ENCODE peak calls at places on chromosomes 4 and X, in nine cellular contexts. Z is A549, M is MCF 10A, R is GM10248, X is endothelial cell, J is choroid plexus epithelial cell, H is right atrium auricular region, G is progenitor cell of endocrine pancreas, N is cardiac fibroblast. Q is an unnamed sample.

GRCh38 chrX:23497919-23498318 is 163.3 kb downstream of the PTCHD1 start:
- DNase-seq in Z (no peak), M (no peak), R (no peak), X (no peak), J (no peak), H (no peak), G (no peak), N (no peak), Q (no peak)

GRCh38 chrX:149992918-149993317 is 54.6 kb upstream of the EOLA2 start:
- DNase-seq in Z (no peak), M (no peak), R (no peak), X (no peak), J (no peak), H (no peak), G (no peak), N (no peak), Q (no peak)

GRCh38 chrX:124986284-124986683 is 333.4 kb upstream of the TEX13C start:
- DNase-seq in Z (no peak), M (no peak), R (no peak), X (no peak), J (no peak), H (no peak), G (no peak), N (no peak), Q (no peak)

GRCh38 chr4:28973591-28974350 is 1746.4 kb upstream of the PCDH7 start:
- DNase-seq in Z (no peak), M (peak; percentile 52), R (no peak), X (no peak), J (peak; percentile 1), H (no peak), G (no peak), N (no peak), Q (no peak)

GRCh38 chr4:80029364-80029763 is 43.7 kb downstream of the ANTXR2 start:
- DNase-seq in Z (no peak), M (peak; percentile 19), R (no peak), X (no peak), J (no peak), H (no peak), G (no peak), N (no peak), Q (no peak)

GRCh38 chr4:152357206-152357605 is 178.7 kb downstream of the FBXW7 start:
- DNase-seq in Z (peak; percentile 30), M (peak; percentile 66), R (no peak), X (no peak), J (peak; percentile 74), H (no peak), G (no peak), N (peak; percentile 42), Q (no peak)

GRCh38 chrX:129359269-129359668 is 164.0 kb downstream of the SMARCA1 start:
- DNase-seq in Z (no peak), M (peak; percentile 11), R (no peak), X (no peak), J (peak; percentile 9), H (no peak), G (no peak), N (no peak), Q (no peak)

GRCh38 chrX:71107762-71108360 is 1.3 kb upstream of the CXorf65 start:
- DNase-seq in Z (no peak), M (no peak), R (no peak), X (no peak), J (no peak), H (no peak), G (no peak), N (no peak), Q (no peak)

GRCh38 chr4:186168750-186169149 is 22.6 kb upstream of the CYP4V2 start:
- DNase-seq in Z (no peak), M (no peak), R (no peak), X (no peak), J (no peak), H (no peak), G (no peak), N (no peak), Q (no peak)

GRCh38 chr4:183396187-183396738 is 48.2 kb upstream of the CDKN2AIP start:
- DNase-seq in Z (no peak), M (no peak), R (no peak), X (no peak), J (peak; percentile 5), H (no peak), G (no peak), N (no peak), Q (no peak)

GRCh38 chr4:183154701-183155391 is 55.8 kb downstream of the WWC2 start:
- DNase-seq in Z (no peak), M (no peak), R (no peak), X (no peak), J (peak; percentile 67), H (no peak), G (no peak), N (no peak), Q (peak; percentile 25)

GRCh38 chrX:149286940-149287349 is 218.2 kb downstream of the IDS start:
- DNase-seq in Z (peak; percentile 38), M (peak; percentile 65), R (peak; percentile 34), X (peak; percentile 38), J (peak; percentile 70), H (no peak), G (peak; percentile 24), N (peak; percentile 61), Q (peak; percentile 43)

GRCh38 chrX:139844163-139844562 is 88.7 kb downstream of the ATP11C start:
- DNase-seq in Z (no peak), M (no peak), R (peak; percentile 20), X (no peak), J (no peak), H (no peak), G (no peak), N (no peak), Q (no peak)

GRCh38 chr4:159206427-159206871 is 103.6 kb downstream of the RAPGEF2 start:
- DNase-seq in Z (no peak), M (no peak), R (peak; percentile 46), X (no peak), J (peak; percentile 52), H (no peak), G (no peak), N (no peak), Q (no peak)

GRCh38 chr4:148152868-148153630 is 289.2 kb downstream of the NR3C2 start:
- DNase-seq in Z (no peak), M (peak; percentile 6), R (no peak), X (no peak), J (peak; percentile 33), H (no peak), G (no peak), N (peak; percentile 3), Q (no peak)

GRCh38 chrX:127038065-127038464 is 218.5 kb downstream of the PRR32 start:
- DNase-seq in Z (peak; percentile 0), M (peak; percentile 33), R (no peak), X (no peak), J (no peak), H (no peak), G (no peak), N (no peak), Q (no peak)
- TF ChIP-seq CTCF in Z (no peak), M (peak; percentile 27), R (no peak), X (no peak), J (no peak), H (peak; percentile 53), G (peak; percentile 68), N (no peak), Q (no peak)

DNA sequence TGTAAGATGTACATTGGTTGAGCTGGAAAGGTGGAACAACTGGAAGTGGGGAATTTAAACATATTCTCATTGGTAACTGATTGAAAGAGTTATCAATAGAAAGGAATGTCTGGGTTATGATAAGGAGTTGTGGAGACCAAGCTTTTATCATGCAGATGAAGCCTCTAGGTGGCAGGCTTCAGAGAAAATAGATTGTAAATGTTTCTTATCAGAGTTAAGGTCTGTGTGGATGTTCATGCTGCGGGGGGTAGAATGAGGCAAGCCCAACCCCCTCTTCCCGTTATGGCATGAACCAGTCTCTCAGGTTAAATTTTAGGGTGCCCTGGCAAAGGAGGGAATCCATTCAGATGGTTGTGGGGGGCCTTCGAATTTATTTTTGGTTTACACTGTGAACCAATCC is 16.0 kb downstream of the ARSD start:
- DNase-seq in Z (no peak), M (no peak), R (no peak), X (no peak), J (no peak), H (no peak), G (no peak), N (no peak), Q (no peak)
- TF ChIP-seq CTCF in Z (peak; percentile 34), M (no peak), R (no peak), X (no peak), J (peak; percentile 31), H (peak; percentile 12), G (peak; percentile 41), N (no peak), Q (no peak)

GRCh38 chrX:29617276-29617675 is 598.1 kb upstream of the MAGEB2 start:
- DNase-seq in Z (no peak), M (no peak), R (no peak), X (no peak), J (peak; percentile 40), H (no peak), G (no peak), N (peak; percentile 32), Q (no peak)

GRCh38 chrX:29617725-29618124 is 597.6 kb upstream of the MAGEB2 start:
- DNase-seq in Z (peak; percentile 11), M (peak; percentile 2), R (no peak), X (no peak), J (peak; percentile 21), H (no peak), G (no peak), N (peak; percentile 13), Q (no peak)
- TF ChIP-seq CTCF in Z (no peak), M (peak; percentile 7), R (peak; percentile 13), X (no peak), J (peak; percentile 36), H (peak; percentile 26), G (no peak), N (peak; percentile 26), Q (no peak)

GRCh38 chrX:101617211-101618191 is at the start of gene ARMCX6:
- DNase-seq in Z (peak; percentile 75), M (no peak), R (peak; percentile 70), X (peak; percentile 57), J (peak; percentile 72), H (peak; percentile 88), G (peak; percentile 42), N (peak; percentile 80), Q (peak; percentile 59)
- TF ChIP-seq CTCF in Z (peak; percentile 42), M (no peak), R (peak; percentile 30), X (peak; percentile 36), J (peak; percentile 51), H (peak; percentile 65), G (peak; percentile 54), N (peak; percentile 14), Q (no peak)

DNA sequence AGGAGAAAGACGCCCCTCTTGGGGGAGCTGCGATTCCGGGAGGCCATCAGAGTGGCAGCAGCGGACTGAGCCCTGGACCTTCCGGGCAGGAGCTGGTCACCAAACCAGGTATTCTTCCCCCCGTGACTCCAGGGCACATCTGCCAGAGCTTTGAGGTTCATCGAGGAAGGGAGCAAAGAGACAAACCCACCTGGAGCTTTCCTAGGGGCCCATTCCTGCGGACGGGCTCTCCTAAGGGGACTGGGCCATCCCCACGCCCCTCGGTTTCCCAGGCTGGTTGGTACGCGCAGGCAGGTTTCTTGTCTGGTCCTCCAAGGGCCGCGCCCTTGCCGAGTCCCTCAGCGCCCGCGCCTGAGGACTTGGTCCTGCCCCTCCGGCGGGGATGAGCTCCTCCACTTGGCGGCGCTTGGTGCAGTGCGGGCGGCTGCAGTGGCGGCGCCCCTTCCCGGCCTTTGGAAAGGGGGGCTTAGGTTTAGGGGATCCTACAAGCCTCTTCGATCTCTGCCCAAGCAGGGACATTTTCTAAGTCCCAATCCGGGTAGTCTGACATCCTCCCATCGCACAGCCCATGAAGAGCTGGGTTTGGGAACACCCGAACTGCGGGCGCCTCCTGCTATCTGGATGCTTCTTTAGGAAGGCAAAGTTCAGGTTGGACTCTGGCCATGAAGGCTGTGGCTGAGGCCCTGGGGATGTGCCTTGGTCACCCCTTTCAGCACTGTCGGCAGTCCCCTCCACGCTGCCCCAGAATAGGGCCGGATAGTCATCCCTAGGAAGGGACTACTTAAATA is 543 bp downstream of the STBD1 start:
- DNase-seq in Z (peak; percentile 68), M (peak; percentile 70), R (peak; percentile 32), X (peak; percentile 47), J (peak; percentile 49), H (peak; percentile 74), G (peak; percentile 40), N (peak; percentile 55), Q (peak; percentile 62)
- TF ChIP-seq CTCF in Z (peak; percentile 41), M (peak; percentile 19), R (peak; percentile 28), X (no peak), J (peak; percentile 48), H (peak; percentile 57), G (peak; percentile 41), N (peak; percentile 56), Q (peak; percentile 16)